ENCODE peak calls at places on chromosomes 3 and 15, in six cellular contexts. Y is Peyer's patch, R is adrenal gland, I is body of pancreas, F is A549, J is tibial nerve. C is an unnamed sample.

GRCh38 chr15:32028921-32029320 is 1.4 kb upstream of the CHRNA7 start:
- DNase-seq in Y (no peak), R (no peak), I (no peak), F (peak), J (no peak), C (no peak)

GRCh38 chr3:4601926-4602325 is 108.8 kb downstream of the ITPR1 start:
- DNase-seq in Y (no peak), R (no peak), I (no peak), F (no peak), J (no peak), C (no peak)

GRCh38 chr3:195763843-195764825 is 43.4 kb downstream of the MUC20 start:
- DNase-seq in Y (no peak), R (no peak), I (no peak), F (no peak), J (no peak), C (no peak)

GRCh38 chr15:56205061-56205876 is 38.4 kb downstream of the RFX7 start:
- DNase-seq in Y (no peak), R (no peak), I (no peak), F (no peak), J (no peak), C (no peak)

GRCh38 chr15:67142142-67143092 is 77.0 kb downstream of the SMAD3 start:
- DNase-seq in Y (peak), R (peak), I (no peak), F (peak), J (no peak), C (peak)

GRCh38 chr15:77921664-77922063 is 155.8 kb downstream of the TBC1D2B start:
- DNase-seq in Y (no peak), R (no peak), I (no peak), F (no peak), J (no peak), C (no peak)

GRCh38 chr15:41922353-41922752 is 28.5 kb upstream of the SPTBN5 start:
- DNase-seq in Y (no peak), R (no peak), I (no peak), F (no peak), J (no peak), C (no peak)

GRCh38 chr3:156024904-156025303 is 95.5 kb upstream of the KCNAB1 start:
- DNase-seq in Y (no peak), R (no peak), I (no peak), F (peak), J (no peak), C (no peak)

GRCh38 chr3:151879037-151879436 is 5.6 kb downstream of the SUCNR1 start:
- DNase-seq in Y (no peak), R (no peak), I (no peak), F (no peak), J (no peak), C (no peak)

GRCh38 chr3:43178891-43179366 is 73.0 kb upstream of the POMGNT2 start:
- DNase-seq in Y (peak), R (no peak), I (peak), F (peak), J (no peak), C (no peak)

GRCh38 chr3:157111578-157111977 is 48.4 kb downstream of the CCNL1 start:
- DNase-seq in Y (no peak), R (no peak), I (no peak), F (no peak), J (no peak), C (no peak)

GRCh38 chr3:120831066-120831465 is 76.9 kb upstream of the STXBP5L start:
- DNase-seq in Y (no peak), R (no peak), I (no peak), F (no peak), J (no peak), C (no peak)

GRCh38 chr3:182440101-182440500 is 353.2 kb upstream of the ATP11B start:
- DNase-seq in Y (no peak), R (no peak), I (no peak), F (no peak), J (no peak), C (no peak)

GRCh38 chr3:174639970-174640369 is 219.2 kb upstream of the NAALADL2 start:
- DNase-seq in Y (no peak), R (no peak), I (no peak), F (no peak), J (no peak), C (no peak)

GRCh38 chr3:85875589-85875988 is 916.8 kb downstream of the CADM2 start:
- DNase-seq in Y (no peak), R (no peak), I (no peak), F (no peak), J (no peak), C (no peak)

GRCh38 chr3:131750256-131750655 is 247.5 kb upstream of the MRPL3 start:
- DNase-seq in Y (no peak), R (no peak), I (no peak), F (no peak), J (no peak), C (no peak)

GRCh38 chr3:51620543-51620942 is 50.5 kb upstream of the TEX264 start:
- DNase-seq in Y (no peak), R (no peak), I (no peak), F (no peak), J (no peak), C (no peak)

GRCh38 chr3:55721716-55722484 is 234.8 kb upstream of the WNT5A start:
- DNase-seq in Y (peak), R (no peak), I (peak), F (no peak), J (peak), C (peak)

GRCh38 chr3:4977001-4977888 is 2.0 kb upstream of the BHLHE40 start:
- DNase-seq in Y (peak), R (peak), I (peak), F (peak), J (peak), C (peak)

GRCh38 chr3:39067286-39067685 is 15.5 kb downstream of the WDR48 start:
- DNase-seq in Y (no peak), R (no peak), I (no peak), F (no peak), J (no peak), C (no peak)

GRCh38 chr15:87207945-87208580 is 1048.5 kb downstream of the NTRK3 start:
- DNase-seq in Y (no peak), R (no peak), I (no peak), F (no peak), J (no peak), C (no peak)

GRCh38 chr3:56890448-56891083 is 88.8 kb upstream of the ARHGEF3 start:
- DNase-seq in Y (no peak), R (no peak), I (no peak), F (no peak), J (no peak), C (no peak)

GRCh38 chr15:79874242-79874641 is 22.6 kb downstream of the MTHFS start:
- DNase-seq in Y (no peak), R (no peak), I (no peak), F (no peak), J (no peak), C (no peak)

GRCh38 chr15:33226559-33227181 is 32.2 kb upstream of the FMN1 start:
- DNase-seq in Y (peak), R (peak), I (peak), F (peak), J (peak), C (no peak)

GRCh38 chr3:148330486-148330885 is 367.2 kb upstream of the AGTR1 start:
- DNase-seq in Y (no peak), R (no peak), I (no peak), F (no peak), J (no peak), C (no peak)

GRCh38 chr3:52430416-52430810 is 14.5 kb downstream of the SEMA3G start:
- DNase-seq in Y (no peak), R (no peak), I (no peak), F (no peak), J (no peak), C (no peak)

GRCh38 chr3:52182203-52182602 is 15.8 kb upstream of the ALAS1 start:
- DNase-seq in Y (peak), R (peak), I (no peak), F (no peak), J (no peak), C (no peak)

GRCh38 chr3:133276594-133276993 is 123.3 kb upstream of the BFSP2 start:
- DNase-seq in Y (no peak), R (no peak), I (no peak), F (no peak), J (no peak), C (no peak)

GRCh38 chr3:195868866-195869412 is 39.4 kb downstream of the TNK2 start:
- DNase-seq in Y (no peak), R (no peak), I (no peak), F (no peak), J (no peak), C (no peak)

GRCh38 chr3:36713904-36714303 is 50.4 kb downstream of the DCLK3 start:
- DNase-seq in Y (no peak), R (no peak), I (no peak), F (no peak), J (no peak), C (no peak)

GRCh38 chr3:128607710-128608048 is 42.9 kb downstream of the RPN1 start:
- DNase-seq in Y (peak), R (peak), I (no peak), F (no peak), J (no peak), C (no peak)

DNA sequence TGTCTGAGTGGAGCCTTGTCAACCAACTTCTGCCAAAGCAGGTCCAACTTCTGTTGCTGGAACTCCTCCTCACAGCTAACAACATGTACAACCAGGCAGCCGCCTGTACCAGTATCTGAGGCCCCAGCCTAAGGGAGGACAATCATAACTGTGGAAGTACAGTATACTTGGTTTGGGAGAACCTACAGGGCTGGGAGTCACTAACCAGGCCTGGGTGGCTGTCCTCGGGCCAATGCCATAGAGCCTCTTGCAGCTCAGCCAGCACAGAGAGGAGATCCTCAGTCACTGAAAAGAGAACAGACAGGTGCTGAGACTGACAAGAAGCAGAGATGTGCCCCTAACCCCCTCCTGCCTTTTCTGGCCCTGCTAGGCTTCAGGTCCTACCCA is 1.2 kb downstream of the DALRD3 start:
- DNase-seq in Y (no peak), R (no peak), I (no peak), F (no peak), J (no peak), C (no peak)
- H3K4me3 ChIP-seq in Y (peak), R (no peak), I (no peak), F (peak), J (peak), C (no peak)

DNA sequence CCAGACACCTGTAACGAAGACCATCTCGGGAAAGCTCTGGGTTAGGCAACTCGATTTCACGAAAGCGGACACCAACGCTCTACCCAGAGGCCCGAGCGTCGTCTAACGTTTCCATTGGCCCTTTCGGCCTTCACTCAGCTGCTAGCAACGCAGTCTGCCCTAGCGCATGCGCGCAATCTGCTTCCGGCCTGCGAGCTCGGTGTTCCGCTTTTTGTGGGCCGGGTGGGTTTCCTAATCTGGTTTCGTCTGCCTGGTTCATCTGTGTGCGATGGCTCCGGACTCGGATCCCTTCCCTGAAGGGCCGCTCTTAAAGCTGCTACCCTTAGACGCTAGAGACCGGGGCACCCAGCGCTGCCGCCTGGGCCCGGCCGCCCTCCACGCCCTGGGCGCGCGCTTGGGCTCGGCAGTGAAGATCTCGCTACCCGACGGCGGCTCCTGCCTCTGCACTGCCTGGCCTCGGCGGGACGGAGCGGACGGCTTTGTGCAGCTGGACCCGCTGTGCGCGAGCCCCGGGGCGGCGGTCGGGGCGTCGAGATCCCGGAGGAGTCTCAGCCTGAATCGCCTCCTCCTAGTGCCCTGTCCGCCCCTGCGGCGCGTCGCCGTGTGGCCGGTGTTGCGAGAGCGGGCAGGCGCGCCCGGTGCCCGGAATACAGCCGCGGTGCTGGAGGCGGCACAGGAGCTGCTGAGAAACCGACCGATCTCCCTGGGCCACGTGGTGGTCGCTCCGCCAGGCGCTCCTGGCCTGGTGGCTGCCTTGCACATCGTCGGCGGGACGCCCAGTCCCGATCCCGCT is 24.0 kb upstream of the GATM start:
- DNase-seq in Y (peak), R (peak), I (peak), F (peak), J (peak), C (peak)
- TF ChIP-seq POLR2A in Y (peak), R (peak), I (peak), F (peak), J (peak), C (peak)

GRCh38 chr3:134406331-134407246 is 32.3 kb upstream of the AMOTL2 start:
- DNase-seq in Y (peak), R (no peak), I (peak), F (no peak), J (no peak), C (no peak)
- H3K4me3 ChIP-seq in Y (peak), R (no peak), I (peak), F (no peak), J (peak), C (peak)

DNA sequence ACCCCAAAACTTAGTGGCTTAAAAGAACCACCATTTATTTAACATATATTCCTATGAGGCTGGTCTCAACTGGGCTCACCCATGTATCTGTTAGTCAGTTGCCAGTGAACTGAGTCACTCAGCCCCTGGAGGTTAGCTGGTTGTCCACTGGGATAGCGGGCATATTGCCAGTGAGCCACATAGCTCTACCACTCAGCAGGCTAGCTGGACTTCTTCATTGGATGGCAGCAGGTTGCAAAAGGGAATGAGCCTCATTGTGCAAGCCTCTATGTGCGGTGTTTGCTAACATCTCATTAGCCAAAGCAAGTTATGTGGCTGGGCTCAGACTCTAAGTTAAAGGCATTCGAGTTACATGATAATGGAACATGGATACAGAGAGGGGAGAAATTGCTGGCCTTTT is 8.5 kb downstream of the BTD start:
- DNase-seq in Y (no peak), R (peak), I (peak), F (peak), J (no peak), C (peak)
- TF ChIP-seq POLR2A in Y (no peak), R (no peak), I (no peak), F (no peak), J (no peak), C (no peak)

C was measured in uterus.